ENCODE peak calls at places on chromosomes 6 and 20, in six cellular contexts. P is K562, Y is HepG2, V is SK-N-SH, K is IMR-90, W is GM12878. S is an unnamed sample.

GRCh38 chr6:111087871-111088667 is 766 bp downstream of the SLC16A10 start:
- DNase-seq in P (no peak), Y (peak), K (no peak), W (no peak), V (peak), S (no peak)

GRCh38 chr6:90098025-90098474 is 198.6 kb downstream of the BACH2 start:
- DNase-seq in V (no peak), K (peak), W (no peak), P (no peak), Y (no peak), S (no peak)

GRCh38 chr6:30447237-30447636 is 42.1 kb upstream of the HLA-E start:
- DNase-seq in W (no peak), V (no peak), P (peak), Y (peak), K (peak), S (peak)

GRCh38 chr20:51529758-51530157 is 12.8 kb downstream of the NFATC2 start:
- DNase-seq in W (no peak), P (peak), K (peak), V (no peak), Y (no peak), S (no peak)

GRCh38 chr20:58235010-58235409 is 6.6 kb upstream of the ANKRD60 start:
- DNase-seq in V (no peak), P (no peak), Y (no peak), K (no peak), W (no peak), S (no peak)

GRCh38 chr6:155130161-155130853 is 133.5 kb upstream of the CLDN20 start:
- DNase-seq in W (no peak), P (no peak), V (no peak), Y (no peak), K (no peak), S (no peak)

GRCh38 chr20:33991498-33991897 is 2.2 kb upstream of the RALY start:
- DNase-seq in K (no peak), P (no peak), W (no peak), Y (no peak), V (no peak), S (no peak)

GRCh38 chr6:22112490-22112889 is 184.3 kb downstream of the PRL start:
- DNase-seq in P (no peak), W (no peak), K (peak), V (no peak), Y (no peak), S (peak)

GRCh38 chr6:43766426-43766825 is 3.6 kb upstream of the VEGFA start:
- DNase-seq in P (no peak), Y (no peak), K (no peak), V (no peak), W (no peak), S (no peak)

GRCh38 chr6:35165630-35166071 is 24.5 kb upstream of the TCP11 start:
- DNase-seq in Y (peak), V (no peak), K (peak), P (no peak), W (peak), S (peak)

GRCh38 chr6:123771126-123771525 is 32.5 kb upstream of the NKAIN2 start:
- DNase-seq in Y (no peak), V (no peak), W (no peak), K (no peak), P (no peak), S (no peak)

GRCh38 chr20:56574531-56575142 is 41.6 kb downstream of the FAM209B start:
- DNase-seq in P (peak), W (no peak), K (no peak), Y (no peak), V (no peak), S (no peak)

GRCh38 chr6:170483413-170483812 is 69.7 kb downstream of the PSMB1 start:
- DNase-seq in W (no peak), P (no peak), Y (no peak), K (no peak), V (no peak), S (no peak)

GRCh38 chr6:170475118-170475517 is 78.0 kb downstream of the PSMB1 start:
- DNase-seq in P (no peak), K (no peak), Y (no peak), V (no peak), W (peak), S (no peak)

GRCh38 chr6:170476360-170476759 is 76.7 kb downstream of the PSMB1 start:
- DNase-seq in Y (no peak), W (peak), K (no peak), P (no peak), V (no peak), S (no peak)

GRCh38 chr6:170485159-170485558 is 67.9 kb downstream of the PSMB1 start:
- DNase-seq in V (no peak), P (no peak), K (no peak), W (no peak), Y (no peak), S (no peak)

DNA sequence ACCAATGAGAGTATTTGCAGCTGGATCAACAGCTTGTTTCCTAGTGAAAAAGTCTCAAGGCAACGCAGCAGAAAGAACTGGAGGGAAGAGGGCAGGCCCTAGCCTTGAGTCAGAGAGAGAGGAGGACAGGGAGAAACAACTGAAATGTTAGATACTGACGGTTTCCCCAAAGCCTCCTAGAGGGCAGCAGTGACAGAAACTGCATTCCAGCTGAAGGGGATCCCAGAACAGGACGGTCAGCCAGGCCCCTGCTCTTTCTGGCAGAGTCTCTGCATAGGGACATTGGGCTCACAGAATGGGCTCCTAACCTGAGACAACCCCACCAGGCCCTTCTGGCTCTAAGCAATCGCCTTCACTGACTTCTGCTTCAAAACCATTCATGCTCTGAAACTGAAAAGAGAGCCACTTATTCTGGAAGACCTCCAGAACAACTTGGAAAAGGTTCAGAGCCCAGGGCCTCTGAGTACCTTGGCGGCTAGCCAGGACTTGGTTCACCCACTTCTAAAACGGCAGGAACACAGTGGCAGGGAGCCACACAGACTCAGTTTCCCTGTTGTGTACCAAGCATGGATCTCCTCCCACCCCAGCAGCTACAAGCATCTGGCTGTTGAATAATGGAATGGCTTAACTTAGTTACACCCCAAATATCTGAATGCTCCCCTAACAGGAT is 72.9 kb downstream of the PSMB1 start:
- DNase-seq in W (no peak), Y (no peak), K (peak), P (peak), V (no peak), S (no peak)
- H3K4me3 ChIP-seq in W (no peak), Y (no peak), K (no peak), P (no peak), V (no peak), S (no peak)

GRCh38 chr6:5073992-5074391 is 11.1 kb upstream of the PPP1R3G start:
- DNase-seq in Y (peak), V (no peak), K (no peak), P (no peak), W (no peak), S (no peak)
- TF ChIP-seq SMC3 in Y (no peak), V (no peak), K (no peak), P (no peak), W (no peak), S (no peak)

GRCh38 chr20:10604865-10605440 is 68.8 kb downstream of the JAG1 start:
- DNase-seq in Y (no peak), P (no peak), K (no peak), V (no peak), W (no peak), S (no peak)
- H3K4me3 ChIP-seq in Y (no peak), P (no peak), K (no peak), V (no peak), W (no peak), S (no peak)

GRCh38 chr6:157603314-157603940 is 219.6 kb upstream of the SNX9 start:
- DNase-seq in P (no peak), V (no peak), K (no peak), Y (no peak), W (no peak), S (no peak)
- TF ChIP-seq SMC3 in P (no peak), V (no peak), K (no peak), Y (no peak), W (no peak), S (no peak)

GRCh38 chr6:146917182-146917581 is 287.0 kb upstream of the STXBP5 start:
- DNase-seq in K (no peak), V (no peak), W (no peak), P (peak), Y (no peak), S (no peak)

GRCh38 chr6:146913842-146914562 is 290.2 kb upstream of the STXBP5 start:
- DNase-seq in K (peak), W (no peak), V (peak), P (peak), Y (peak), S (peak)

GRCh38 chr6:146914563-146915483 is 289.4 kb upstream of the STXBP5 start:
- DNase-seq in Y (no peak), P (peak), W (no peak), V (peak), K (peak), S (peak)

GRCh38 chr6:146916435-146917015 is 287.7 kb upstream of the STXBP5 start:
- DNase-seq in V (no peak), W (no peak), P (no peak), Y (no peak), K (no peak), S (no peak)

DNA sequence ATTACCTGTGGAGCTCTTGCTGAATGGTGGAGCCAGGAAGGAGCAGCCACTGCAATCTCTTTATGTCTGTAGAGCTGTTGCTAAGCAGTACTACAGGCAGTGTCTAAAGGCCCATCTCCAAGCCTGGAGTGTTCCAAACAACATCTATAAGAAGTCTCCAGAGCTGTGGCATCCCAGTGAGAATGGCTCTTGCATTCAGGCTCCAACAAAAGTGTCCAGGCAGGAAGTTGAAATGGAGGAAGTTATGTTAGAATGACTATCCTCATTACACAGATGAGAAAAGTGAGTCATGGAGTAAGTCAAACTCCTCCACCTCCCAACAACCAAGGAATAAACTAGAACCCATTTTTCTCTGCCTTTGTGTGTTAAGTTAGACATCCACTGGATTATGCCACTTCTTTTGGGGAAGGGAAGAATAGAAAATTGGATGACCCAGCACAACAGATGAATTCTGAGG is 288.5 kb upstream of the STXBP5 start:
- DNase-seq in Y (no peak), W (no peak), K (peak), V (no peak), P (peak), S (no peak)
- H3K4me3 ChIP-seq in Y (no peak), W (no peak), K (peak), V (peak), P (no peak), S (no peak)

DNA sequence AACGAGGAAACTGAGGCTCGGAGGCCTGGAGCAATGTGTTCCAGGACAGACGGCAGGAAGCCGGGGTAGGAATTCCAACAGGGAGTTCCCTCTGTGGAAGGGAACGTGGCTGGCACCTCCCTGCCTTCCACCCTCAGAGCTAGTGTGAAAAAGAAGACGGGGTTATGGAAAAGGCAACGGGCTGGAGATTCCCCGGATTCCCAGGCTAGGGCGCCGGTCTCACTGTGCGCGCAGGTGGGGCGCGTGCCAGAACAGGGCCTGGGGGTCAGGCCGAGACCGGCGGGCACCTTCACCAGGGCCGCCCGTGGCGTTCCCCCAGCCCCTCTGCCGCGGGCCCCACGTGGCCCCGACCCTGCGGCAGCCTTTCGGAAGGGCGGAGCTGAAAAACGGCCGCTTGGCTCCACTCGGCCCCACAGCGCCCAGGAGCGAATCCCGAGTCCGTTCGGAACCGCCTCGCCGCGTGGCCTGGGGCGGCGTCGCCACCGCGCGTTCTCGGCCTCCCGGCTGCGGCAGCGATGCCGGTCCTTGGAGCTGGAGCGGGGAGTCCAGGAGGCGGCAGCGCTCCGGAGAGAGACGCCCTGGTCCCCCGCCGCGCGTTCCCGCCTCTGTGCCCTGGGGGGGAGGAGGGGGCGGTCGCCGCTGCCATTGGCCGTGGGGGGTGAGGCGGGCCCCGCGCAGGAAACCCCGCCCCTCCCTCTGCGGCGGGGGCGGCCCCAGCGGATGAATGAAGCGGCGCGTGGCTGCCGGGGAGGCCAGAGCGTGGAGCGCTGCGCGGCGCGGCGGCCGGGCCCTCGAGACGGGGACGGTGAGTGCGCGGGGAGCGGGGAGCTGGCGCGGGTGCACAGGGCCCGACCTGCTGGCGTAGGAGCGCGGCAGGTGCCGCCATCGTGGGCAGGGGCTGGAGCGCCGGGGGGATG is at the start of gene SLCO4A1:
- DNase-seq in K (peak), V (peak), P (peak), Y (peak), W (no peak), S (peak)
- TF ChIP-seq SMC3 in K (no peak), V (no peak), P (no peak), Y (no peak), W (no peak), S (no peak)

DNA sequence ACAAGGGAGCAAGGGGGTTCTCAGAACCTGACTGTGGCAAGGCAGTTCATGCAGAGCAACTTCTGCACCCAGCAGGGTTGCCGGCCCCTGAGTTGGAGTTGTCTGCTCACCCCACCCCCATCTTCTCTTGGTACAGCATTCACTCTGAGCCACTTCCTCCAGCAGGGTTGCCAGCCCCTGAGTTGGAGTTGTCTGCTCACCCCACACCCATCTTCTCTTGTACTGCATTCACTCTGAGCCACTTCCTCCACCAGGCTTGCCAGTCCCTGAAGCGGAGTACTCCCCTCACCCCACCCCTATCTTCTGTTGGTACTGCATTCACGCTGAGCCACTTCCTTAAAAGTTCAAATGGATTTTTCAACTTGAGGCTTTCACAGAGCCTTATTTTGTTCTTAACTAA is 79.7 kb upstream of the SYNDIG1 start:
- DNase-seq in K (no peak), V (no peak), Y (no peak), W (no peak), P (no peak), S (no peak)
- H3K4me3 ChIP-seq in K (no peak), V (no peak), Y (no peak), W (no peak), P (no peak), S (no peak)

DNA sequence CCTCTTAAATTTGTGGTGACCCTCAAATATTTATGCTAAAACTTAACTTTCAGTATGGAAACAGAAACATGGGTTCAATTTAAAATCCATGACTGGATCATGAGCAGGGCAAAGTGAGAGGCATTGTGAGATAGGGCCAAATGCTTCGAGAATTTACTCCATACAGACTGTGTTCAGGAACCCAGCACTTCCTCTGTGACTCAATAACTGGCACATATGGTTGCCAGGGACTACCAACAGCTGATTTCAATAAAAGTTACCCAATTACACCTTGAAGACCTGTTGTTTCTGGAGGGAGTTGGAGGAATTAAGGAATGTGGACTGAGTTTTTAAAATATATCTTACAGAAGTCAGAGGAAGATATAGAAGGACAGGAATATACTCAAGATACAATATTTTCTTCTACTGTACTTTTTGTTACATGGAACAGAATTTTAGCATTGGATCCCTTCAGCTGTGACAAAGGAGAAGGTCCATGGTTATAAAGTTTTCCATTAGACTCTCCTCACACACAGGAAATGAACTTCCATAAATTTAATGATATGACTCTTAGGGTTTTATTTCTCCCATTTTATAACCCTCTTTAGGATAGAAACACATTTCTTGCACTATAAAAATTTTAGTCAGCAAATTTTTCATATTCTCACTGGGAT is 258.5 kb downstream of the KHDC1L start:
- DNase-seq in W (no peak), P (no peak), K (peak), Y (no peak), V (no peak), S (no peak)
- TF ChIP-seq SMC3 in W (no peak), P (no peak), K (no peak), Y (no peak), V (no peak), S (no peak)

S was measured in A549.